ENCODE peak calls at places on chromosomes 5 and 9, in nine cellular contexts. P, Q, R, M, U, D, B, X and W are unnamed samples.

GRCh38 chr9:95504053-95504963 is 12.5 kb downstream of the PTCH1 start:
- DNase-seq in P (no peak), Q (peak), R (no peak), M (no peak), U (no peak), D (no peak), B (no peak), X (no peak), W (no peak)

GRCh38 chr9:95506692-95507455 is 9.9 kb downstream of the PTCH1 start:
- DNase-seq in P (no peak), Q (peak), R (no peak), M (no peak), U (no peak), D (peak), B (no peak), X (peak), W (peak)

GRCh38 chr9:87580941-87581438 is 83.3 kb downstream of the DAPK1 start:
- DNase-seq in P (no peak), Q (no peak), R (no peak), M (no peak), U (no peak), D (no peak), B (no peak), X (no peak), W (no peak)

GRCh38 chr5:179237770-179238627 is 107.3 kb downstream of the ADAMTS2 start:
- DNase-seq in P (no peak), Q (no peak), R (no peak), M (no peak), U (no peak), D (no peak), B (no peak), X (no peak), W (no peak)

GRCh38 chr9:136566899-136567298 is 21.1 kb upstream of the NOTCH1 start:
- DNase-seq in P (no peak), Q (no peak), R (no peak), M (no peak), U (no peak), D (no peak), B (no peak), X (no peak), W (no peak)

GRCh38 chr9:20528253-20528652 is 94.0 kb downstream of the MLLT3 start:
- DNase-seq in P (no peak), Q (no peak), R (no peak), M (no peak), U (no peak), D (no peak), B (no peak), X (no peak), W (no peak)

GRCh38 chr5:947626-948471 is 55.2 kb downstream of the TRIP13 start:
- DNase-seq in P (no peak), Q (no peak), R (no peak), M (no peak), U (no peak), D (no peak), B (no peak), X (no peak), W (peak)

GRCh38 chr9:89661956-89662717 is 57.3 kb downstream of the GADD45G start:
- DNase-seq in P (peak), Q (peak), R (peak), M (no peak), U (no peak), D (peak), B (no peak), X (peak), W (peak)

GRCh38 chr5:56812110-56812509 is 3.2 kb upstream of the MAP3K1 start:
- DNase-seq in P (no peak), Q (peak), R (no peak), M (no peak), U (no peak), D (no peak), B (no peak), X (no peak), W (no peak)

GRCh38 chr9:14066815-14067214 is 247.1 kb downstream of the NFIB start:
- DNase-seq in P (no peak), Q (no peak), R (no peak), M (no peak), U (no peak), D (peak), B (no peak), X (no peak), W (no peak)

GRCh38 chr9:126663661-126664072 is 49.9 kb downstream of the LMX1B start:
- DNase-seq in P (no peak), Q (no peak), R (no peak), M (no peak), U (no peak), D (peak), B (no peak), X (no peak), W (no peak)

GRCh38 chr9:15873573-15874177 is 320.8 kb downstream of the CCDC171 start:
- DNase-seq in P (peak), Q (peak), R (no peak), M (no peak), U (no peak), D (peak), B (no peak), X (no peak), W (no peak)

GRCh38 chr9:89949116-89949515 is 344.3 kb downstream of the GADD45G start:
- DNase-seq in P (no peak), Q (no peak), R (no peak), M (no peak), U (no peak), D (no peak), B (no peak), X (no peak), W (no peak)

GRCh38 chr5:119288364-119289047 is 67.3 kb upstream of the TNFAIP8 start:
- DNase-seq in P (no peak), Q (peak), R (no peak), M (no peak), U (no peak), D (no peak), B (no peak), X (no peak), W (no peak)

GRCh38 chr9:114591206-114591853 is 3.8 kb downstream of the ATP6V1G1 start:
- DNase-seq in P (no peak), Q (no peak), R (no peak), M (no peak), U (no peak), D (no peak), B (no peak), X (no peak), W (no peak)